ENCODE peak calls at places on chromosomes 12 and 14, in six cellular contexts. T, L, P, I, O and R are unnamed samples.

GRCh38 chr12:64218597-64218996 is 3.5 kb downstream of the KICS2 start:
- DNase-seq in T (no peak), L (peak; percentile 32), P (no peak), I (no peak), O (no peak), R (no peak)

GRCh38 chr14:59534361-59534987 is 42.1 kb downstream of the CCDC175 start:
- DNase-seq in T (no peak), L (no peak), P (no peak), I (no peak), O (no peak), R (no peak)

GRCh38 chr14:91229743-91230200 is 14.7 kb downstream of the GPR68 start:
- DNase-seq in T (no peak), L (no peak), P (no peak), I (no peak), O (no peak), R (no peak)

GRCh38 chr14:24291446-24292117 is 8.0 kb downstream of the DHRS1 start:
- DNase-seq in T (no peak), L (no peak), P (no peak), I (no peak), O (no peak), R (no peak)

GRCh38 chr12:114884535-114884934 is 200.6 kb upstream of the TBX3 start:
- DNase-seq in T (peak; percentile 58), L (no peak), P (no peak), I (no peak), O (no peak), R (no peak)

GRCh38 chr14:24952851-24953666 is 96.9 kb downstream of the STXBP6 start:
- DNase-seq in T (peak; percentile 40), L (peak; percentile 37), P (no peak), I (no peak), O (no peak), R (no peak)

GRCh38 chr12:8916154-8916553 is 1.8 kb downstream of the PHC1 start:
- DNase-seq in T (no peak), L (no peak), P (no peak), I (no peak), O (no peak), R (no peak)

GRCh38 chr12:122836027-122836921 is 1.0 kb downstream of the HIP1R start:
- DNase-seq in T (peak; percentile 70), L (peak; percentile 71), P (peak; percentile 78), I (no peak), O (no peak), R (no peak)

GRCh38 chr12:18998343-18999270 is 130.9 kb upstream of the PLEKHA5 start:
- DNase-seq in T (peak; percentile 35), L (no peak), P (no peak), I (peak; percentile 88), O (no peak), R (no peak)

GRCh38 chr14:69372146-69372545 is 26.0 kb downstream of the ERH start:
- DNase-seq in T (no peak), L (no peak), P (no peak), I (no peak), O (no peak), R (no peak)
- TF ChIP-seq CTCF in T (no peak), L (no peak), P (no peak), I (no peak), O (no peak), R (no peak)

DNA sequence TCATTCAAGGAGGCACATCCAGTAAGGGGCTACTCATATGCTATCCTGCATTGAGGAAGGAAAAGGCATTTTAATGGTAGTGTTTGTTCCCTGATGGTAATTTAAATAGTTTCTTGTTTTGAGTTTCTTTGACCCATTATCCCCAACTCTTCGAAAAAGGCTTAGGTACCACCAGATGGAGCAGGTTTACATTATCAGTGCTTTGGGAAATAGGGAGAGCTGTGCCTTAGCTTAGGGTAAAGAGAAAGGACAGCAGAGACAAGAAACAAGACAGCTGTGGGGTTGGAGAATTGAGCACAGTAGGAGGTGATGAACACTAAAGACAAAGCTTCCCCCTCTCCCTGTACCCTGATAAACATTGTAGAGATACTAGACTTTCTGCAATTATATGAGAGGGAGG is 29.1 kb upstream of the HELB start:
- DNase-seq in T (no peak), L (no peak), P (no peak), I (no peak), O (no peak), R (no peak)
- TF ChIP-seq CTCF in T (no peak), L (no peak), P (no peak), I (no peak), O (no peak), R (no peak)

GRCh38 chr12:49707812-49708147 is 575 bp upstream of the FMNL3 start:
- DNase-seq in T (no peak), L (no peak), P (no peak), I (no peak), O (no peak), R (no peak)
- TF ChIP-seq CTCF in T (no peak), L (no peak), P (no peak), I (no peak), O (no peak), R (peak; percentile 19)

DNA sequence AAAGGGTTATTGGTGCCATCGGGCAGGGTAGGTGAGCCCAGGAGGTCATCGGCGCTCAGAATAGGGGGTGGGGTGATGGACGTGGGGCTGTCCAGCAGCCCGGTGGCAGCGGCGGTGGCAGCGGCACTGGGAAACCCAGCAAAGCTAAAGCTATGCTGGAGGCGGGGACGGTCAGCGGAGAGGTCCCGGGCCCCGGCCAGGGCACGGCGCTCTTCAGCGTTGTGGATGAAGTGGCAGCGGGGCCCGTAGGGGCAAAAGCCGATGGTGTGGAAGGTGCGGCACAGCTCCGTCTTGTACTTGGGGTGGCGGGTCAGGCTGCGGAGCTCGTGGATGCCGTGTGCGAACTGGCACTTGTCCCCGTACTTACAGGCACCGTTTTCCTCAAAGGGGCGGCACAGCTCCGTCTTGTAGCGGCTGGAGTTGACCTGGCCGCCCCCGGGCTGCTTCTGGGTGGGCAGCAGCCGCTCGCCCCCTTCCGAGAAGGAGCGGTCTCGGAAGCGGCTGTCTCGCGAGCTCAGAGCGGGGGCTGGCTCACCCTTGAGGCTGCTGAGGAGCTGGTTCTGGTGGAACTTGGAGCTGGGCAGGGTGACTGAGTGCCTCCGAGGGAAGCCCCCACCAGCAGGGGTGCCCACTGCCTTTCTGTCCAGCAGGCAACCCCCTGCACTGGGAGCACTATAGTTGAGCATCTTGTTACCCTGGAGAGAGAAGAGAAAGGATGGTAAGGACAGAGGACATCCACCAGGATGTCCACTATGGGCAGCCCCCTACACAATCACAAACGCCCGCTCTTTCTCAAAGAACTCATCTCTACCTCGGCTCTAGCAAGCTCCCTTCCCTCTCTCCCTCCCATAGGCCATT is 2.8 kb downstream of the ZFP36L1 start:
- DNase-seq in T (peak; percentile 48), L (no peak), P (peak; percentile 40), I (no peak), O (no peak), R (no peak)
- TF ChIP-seq CTCF in T (peak; percentile 2), L (no peak), P (no peak), I (no peak), O (no peak), R (no peak)

GRCh38 chr12:53466640-53467039 is 14.7 kb downstream of the PCBP2 start:
- DNase-seq in T (no peak), L (no peak), P (no peak), I (no peak), O (no peak), R (no peak)

GRCh38 chr12:53464685-53465084 is 12.8 kb downstream of the PCBP2 start:
- DNase-seq in T (no peak), L (no peak), P (no peak), I (no peak), O (no peak), R (no peak)

GRCh38 chr12:53463802-53464375 is 12.0 kb downstream of the PCBP2 start:
- DNase-seq in T (no peak), L (no peak), P (no peak), I (no peak), O (no peak), R (no peak)

GRCh38 chr12:53467082-53467481 is 15.2 kb downstream of the PCBP2 start:
- DNase-seq in T (no peak), L (no peak), P (no peak), I (no peak), O (no peak), R (no peak)

DNA sequence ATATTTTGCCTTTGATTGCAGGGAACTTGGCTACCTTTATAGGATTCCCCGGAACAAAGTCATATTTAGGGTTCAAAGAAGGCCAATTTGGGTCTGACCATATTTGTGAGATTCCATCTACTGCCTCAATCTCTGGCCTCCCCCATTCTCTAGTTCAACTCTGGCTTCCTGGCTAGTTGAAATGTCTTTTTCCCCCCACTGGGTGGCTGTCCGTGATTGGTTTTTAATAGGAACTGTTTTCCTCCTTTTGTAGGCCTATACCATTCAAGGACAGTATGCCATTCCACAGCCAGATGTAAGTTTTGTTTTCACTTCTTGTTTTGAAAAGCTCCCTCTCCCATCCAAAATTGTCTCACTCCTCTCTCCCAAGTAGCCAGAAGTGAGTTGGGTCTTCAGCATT is 13.8 kb downstream of the PCBP2 start:
- DNase-seq in T (no peak), L (no peak), P (no peak), I (no peak), O (no peak), R (no peak)
- TF ChIP-seq CTCF in T (no peak), L (no peak), P (no peak), I (no peak), O (no peak), R (no peak)

GRCh38 chr12:22396253-22396652 is 61.7 kb upstream of the ST8SIA1 start:
- DNase-seq in T (no peak), L (no peak), P (no peak), I (no peak), O (no peak), R (no peak)
- TF ChIP-seq CTCF in T (no peak), L (no peak), P (no peak), I (no peak), O (no peak), R (no peak)

GRCh38 chr12:75684678-75685620 is 173.5 kb upstream of the KRR1 start:
- DNase-seq in T (no peak), L (peak; percentile 28), P (no peak), I (peak; percentile 71), O (no peak), R (no peak)
- TF ChIP-seq CTCF in T (no peak), L (no peak), P (no peak), I (no peak), O (no peak), R (no peak)